ENCODE peak calls at places on chromosomes 3 and 15, in eight cellular contexts. S is HFF-Myc; R is pancreas; J is NCI-H1105; F is activated naive CD8-positive, alpha-beta T cell treated with anti-CD3 and anti-CD28 coated beads, Interleukin-2, amount 50 U/mL, for 24 hours; K is HCEC 1CT; B is AML-193; G is ovary. I is an unnamed sample.

GRCh38 chr3:42723146-42723683 is 20.6 kb upstream of the HHATL start:
- DNase-seq in J (no peak), K (no peak), G (no peak), R (no peak), S (no peak), F (no peak), B (no peak), I (no peak)

GRCh38 chr15:77487479-77487861 is 66.8 kb downstream of the HMG20A start:
- DNase-seq in K (no peak), F (no peak), G (no peak), S (no peak), J (no peak), R (no peak), B (no peak), I (no peak)

GRCh38 chr15:56036546-56037067 is 43.2 kb upstream of the NEDD4 start:
- DNase-seq in F (no peak), S (no peak), R (no peak), K (no peak), B (no peak), J (no peak), G (no peak), I (no peak)

GRCh38 chr3:55488398-55489055 is 1.4 kb upstream of the WNT5A start:
- DNase-seq in R (peak), G (peak), B (no peak), K (peak), S (no peak), J (no peak), F (no peak), I (peak)

GRCh38 chr3:131612745-131613144 is 110.0 kb upstream of the MRPL3 start:
- DNase-seq in K (no peak), S (no peak), R (no peak), B (no peak), J (no peak), G (no peak), F (no peak), I (no peak)

GRCh38 chr3:188211476-188211875 is 57.5 kb downstream of the LPP start:
- DNase-seq in J (no peak), R (no peak), S (no peak), G (no peak), F (no peak), B (no peak), K (no peak), I (no peak)

GRCh38 chr3:120741320-120741719 is 996 bp downstream of the RABL3 start:
- DNase-seq in G (no peak), K (no peak), F (no peak), R (no peak), S (no peak), B (no peak), J (no peak), I (no peak)

GRCh38 chr15:49038382-49038781 is 7.9 kb downstream of the SECISBP2L start:
- DNase-seq in K (peak), R (no peak), F (no peak), B (no peak), G (no peak), S (no peak), J (no peak), I (no peak)

GRCh38 chr3:46183330-46183729 is 24.8 kb downstream of the CCR1 start:
- DNase-seq in F (no peak), S (no peak), B (no peak), J (no peak), G (no peak), K (peak), R (no peak), I (no peak)

GRCh38 chr15:78681306-78682012 is 40.4 kb upstream of the CHRNB4 start:
- DNase-seq in S (no peak), B (no peak), G (no peak), K (no peak), J (no peak), R (no peak), F (no peak), I (no peak)

GRCh38 chr3:107643038-107643883 is 120.5 kb downstream of the BBX start:
- DNase-seq in F (no peak), B (peak), K (peak), J (no peak), R (no peak), S (no peak), G (no peak), I (no peak)

GRCh38 chr3:14879161-14879888 is 60.6 kb downstream of the FGD5 start:
- DNase-seq in S (no peak), F (no peak), B (no peak), R (no peak), G (peak), K (no peak), J (no peak), I (peak)

GRCh38 chr15:60005352-60006202 is 1.5 kb downstream of the FOXB1 start:
- DNase-seq in K (no peak), J (peak), G (no peak), R (no peak), B (no peak), F (no peak), S (no peak), I (peak)

GRCh38 chr3:38002291-38002876 is 11.8 kb downstream of the VILL start:
- DNase-seq in K (no peak), R (no peak), F (no peak), S (no peak), B (no peak), G (peak), J (no peak), I (peak)

GRCh38 chr3:64166584-64167155 is 58.6 kb downstream of the PRICKLE2 start:
- DNase-seq in K (no peak), G (no peak), R (no peak), B (peak), S (no peak), F (no peak), J (no peak), I (no peak)

GRCh38 chr3:119825820-119826219 is 43.9 kb downstream of the NR1I2 start:
- DNase-seq in R (no peak), B (no peak), S (no peak), F (no peak), G (no peak), J (no peak), K (no peak), I (no peak)

GRCh38 chr3:100556656-100557310 is 52.6 kb upstream of the ADGRG7 start:
- DNase-seq in K (peak), G (no peak), B (no peak), S (peak), R (no peak), F (no peak), J (no peak), I (no peak)

GRCh38 chr3:28081533-28081947 is 159.9 kb upstream of the CMC1 start:
- DNase-seq in S (no peak), F (no peak), G (no peak), K (no peak), B (no peak), R (no peak), J (no peak), I (no peak)

GRCh38 chr15:64163662-64164362 is 990 bp upstream of the PPIB start:
- DNase-seq in R (no peak), B (peak), K (peak), S (no peak), J (no peak), G (no peak), F (no peak), I (peak)

GRCh38 chr15:91224750-91225380 is 124.8 kb downstream of the SV2B start:
- DNase-seq in B (peak), F (no peak), J (peak), R (no peak), K (peak), G (no peak), S (peak), I (no peak)

GRCh38 chr3:130941793-130942192 is 47.9 kb downstream of the ATP2C1 start:
- DNase-seq in B (no peak), S (no peak), G (no peak), F (no peak), R (no peak), J (no peak), K (peak), I (no peak)

GRCh38 chr3:48960841-48961413 is 29.1 kb upstream of the P4HTM start:
- DNase-seq in B (peak), S (no peak), R (no peak), G (no peak), J (no peak), K (no peak), F (no peak), I (no peak)

GRCh38 chr3:40588406-40588805 is 63.6 kb downstream of the ZNF621 start:
- DNase-seq in B (no peak), S (no peak), G (no peak), K (no peak), F (no peak), R (no peak), J (no peak), I (no peak)

GRCh38 chr15:101003076-101003475 is 83.9 kb downstream of the LRRK1 start:
- DNase-seq in B (peak), S (no peak), K (no peak), R (peak), G (no peak), J (no peak), F (no peak), I (no peak)

GRCh38 chr3:138210528-138210927 is 23.4 kb downstream of the ARMC8 start:
- DNase-seq in K (no peak), G (no peak), J (no peak), F (no peak), S (no peak), B (no peak), R (no peak), I (no peak)

GRCh38 chr15:92365079-92365478 is 28.6 kb upstream of the ST8SIA2 start:
- DNase-seq in G (no peak), B (no peak), R (no peak), S (no peak), F (no peak), J (no peak), K (no peak), I (no peak)

GRCh38 chr15:40554164-40554530 is 10.7 kb downstream of the CCDC32 start:
- DNase-seq in B (no peak), F (no peak), R (no peak), S (no peak), G (no peak), J (no peak), K (no peak), I (no peak)

GRCh38 chr3:106688463-106688862 is 688.8 kb upstream of the CCDC54 start:
- DNase-seq in J (peak), F (no peak), S (peak), B (no peak), K (peak), G (no peak), R (no peak), I (no peak)

GRCh38 chr15:41546846-41547786 is 3.1 kb upstream of the RPAP1 start:
- DNase-seq in G (no peak), B (no peak), F (no peak), S (no peak), J (no peak), R (no peak), K (peak), I (no peak)

GRCh38 chr15:65385868-65386253 is 8.1 kb upstream of the IGDCC3 start:
- DNase-seq in G (peak), S (no peak), R (no peak), F (no peak), J (no peak), B (no peak), K (no peak), I (no peak)

GRCh38 chr15:29747837-29748417 is 74.3 kb downstream of the TJP1 start:
- DNase-seq in S (no peak), J (no peak), G (no peak), K (peak), B (peak), R (no peak), F (no peak), I (no peak)

GRCh38 chr3:103218793-103219192 is 784.0 kb downstream of the ZPLD1 start:
- DNase-seq in K (no peak), B (no peak), G (no peak), F (no peak), R (no peak), J (no peak), S (no peak), I (no peak)

GRCh38 chr15:56459096-56459495 is 5.8 kb downstream of the MNS1 start:
- DNase-seq in K (no peak), B (no peak), J (no peak), F (no peak), G (no peak), S (no peak), R (no peak), I (no peak)

GRCh38 chr3:115808239-115808638 is 184.9 kb downstream of the GAP43 start:
- DNase-seq in J (no peak), F (no peak), R (no peak), G (no peak), B (no peak), S (no peak), K (no peak), I (no peak)

GRCh38 chr3:49614936-49615335 is 59.2 kb upstream of the APEH start:
- DNase-seq in S (no peak), R (no peak), K (no peak), J (no peak), F (no peak), B (no peak), G (no peak), I (no peak)

I was measured in activated naive CD4-positive, alpha-beta T cell treated with anti-CD3 and anti-CD28 coated beads, Interleukin-2, amount 10 ng/mL, durations not matched to agents 7 days and 5 days.